ENCODE peak calls at places on chromosomes 16 and 17, in four cellular contexts. X is stimulated activated CD4-positive, alpha-beta T cell treated with anti-CD3 and anti-CD28 coated beads, Interleukin-12 subunit alpha, Interleukin-12 subunit beta, amount 100 ng/mL, for 48 hours; Y is T-helper 9 cell; H is fibroblast of villous mesenchyme. U is an unnamed sample.

GRCh38 chr16:82954224-82954929 is 327.6 kb downstream of the CDH13 start:
- DNase-seq in H (peak), X (no peak), Y (no peak), U (no peak)

GRCh38 chr16:23024044-23024443 is 125.2 kb downstream of the USP31 start:
- DNase-seq in Y (no peak), H (no peak), X (no peak), U (no peak)

GRCh38 chr17:30021708-30022317 is 80.4 kb downstream of the EFCAB5 start:
- DNase-seq in Y (peak), H (peak), X (no peak), U (peak)

GRCh38 chr17:56781944-56782737 is 51.6 kb downstream of the C17orf67 start:
- DNase-seq in Y (no peak), X (no peak), H (no peak), U (no peak)

GRCh38 chr17:70296456-70296855 is 127.1 kb downstream of the KCNJ2 start:
- DNase-seq in H (no peak), Y (no peak), X (no peak), U (no peak)

GRCh38 chr17:76014100-76014924 is 12.8 kb downstream of the EVPL start:
- DNase-seq in X (peak), H (peak), Y (peak), U (peak)

GRCh38 chr17:700504-701094 is 14.0 kb downstream of the VPS53 start:
- DNase-seq in Y (no peak), X (no peak), H (peak), U (peak)

GRCh38 chr16:77840093-77840492 is 51.7 kb downstream of the VAT1L start:
- DNase-seq in X (no peak), Y (no peak), H (peak), U (no peak)

GRCh38 chr16:89564476-89565255 is 4.2 kb downstream of the RPL13 start:
- DNase-seq in H (no peak), Y (no peak), X (no peak), U (no peak)

GRCh38 chr16:27378871-27379580 is 22.9 kb upstream of the IL21R start:
- DNase-seq in H (no peak), X (no peak), Y (no peak), U (no peak)

GRCh38 chr17:27296427-27296979 is 2.6 kb downstream of the WSB1 start:
- DNase-seq in X (no peak), Y (no peak), H (peak), U (no peak)

GRCh38 chr16:88352261-88353200 is 30.2 kb upstream of the ZNF469 start:
- DNase-seq in Y (no peak), X (no peak), H (no peak), U (no peak)

GRCh38 chr17:6695565-6695964 is 17.6 kb downstream of the SLC13A5 start:
- DNase-seq in Y (no peak), X (no peak), H (no peak), U (no peak)

GRCh38 chr17:49573510-49574282 is 2.0 kb upstream of the NXPH3 start:
- DNase-seq in H (no peak), Y (no peak), X (no peak), U (no peak)

GRCh38 chr16:81995651-81996050 is 15.6 kb downstream of the SDR42E1 start:
- DNase-seq in H (peak), X (no peak), Y (no peak), U (no peak)

GRCh38 chr17:31321481-31321880 is at the start of gene EVI2A:
- DNase-seq in Y (peak), X (peak), H (peak), U (no peak)

GRCh38 chr16:52407778-52408177 is 139.2 kb downstream of the TOX3 start:
- DNase-seq in H (no peak), X (no peak), Y (no peak), U (no peak)

U was measured in HCT116.